ENCODE peak calls at places on chromosomes 5 and 9, in four cellular contexts. M, T, O and F are unnamed samples.

GRCh38 chr5:79636981-79637733 is 24.9 kb downstream of the TENT2 start:
- DNase-seq in M (no peak), T (no peak), O (no peak), F (no peak)

GRCh38 chr5:61697811-61698587 is 365.9 kb downstream of the ZSWIM6 start:
- DNase-seq in M (no peak), T (no peak), O (no peak), F (no peak)

GRCh38 chr5:133610489-133611356 is 1.6 kb downstream of the FSTL4 start:
- DNase-seq in M (peak; percentile 91), T (no peak), O (peak; percentile 73), F (peak; percentile 91)

GRCh38 chr5:82413302-82414042 is 135.3 kb upstream of the RPS23 start:
- DNase-seq in M (no peak), T (no peak), O (no peak), F (no peak)

GRCh38 chr5:169164481-169164925 is 136.4 kb downstream of the SLIT3 start:
- DNase-seq in M (no peak), T (no peak), O (no peak), F (peak; percentile 52)

GRCh38 chr9:115164511-115164974 is 46.6 kb upstream of the TNC start:
- DNase-seq in M (peak; percentile 44), T (peak; percentile 94), O (peak; percentile 70), F (no peak)

GRCh38 chr5:10459080-10460055 is 17.7 kb downstream of the ROPN1L start:
- DNase-seq in M (no peak), T (no peak), O (no peak), F (no peak)

GRCh38 chr5:21680661-21681060 is 1172.5 kb downstream of the CDH12 start:
- DNase-seq in M (no peak), T (no peak), O (no peak), F (no peak)

GRCh38 chr5:159098285-159099048 is 1.2 kb downstream of the EBF1 start:
- DNase-seq in M (no peak), T (no peak), O (no peak), F (no peak)

GRCh38 chr9:35258665-35259474 is 97.1 kb downstream of the UNC13B start:
- DNase-seq in M (peak; percentile 87), T (peak; percentile 31), O (peak; percentile 85), F (peak; percentile 87)

GRCh38 chr5:77984587-77984986 is 208.4 kb upstream of the TBCA start:
- DNase-seq in M (peak; percentile 33), T (no peak), O (no peak), F (peak; percentile 12)

GRCh38 chr9:113578877-113579269 is 115.3 kb downstream of the RGS3 start:
- DNase-seq in M (peak; percentile 66), T (peak; percentile 59), O (peak; percentile 95), F (no peak)

GRCh38 chr5:126523818-126524522 is 71.0 kb downstream of the ALDH7A1 start:
- DNase-seq in M (no peak), T (no peak), O (no peak), F (no peak)

GRCh38 chr5:163503106-163504090 is 2.0 kb upstream of the MAT2B start:
- DNase-seq in M (peak; percentile 81), T (peak; percentile 69), O (peak; percentile 71), F (peak; percentile 95)

GRCh38 chr9:99919930-99920329 is 13.5 kb downstream of the STX17 start:
- DNase-seq in M (no peak), T (no peak), O (no peak), F (peak; percentile 49)

GRCh38 chr5:125552486-125552885 is 806.0 kb upstream of the ZNF608 start:
- DNase-seq in M (no peak), T (no peak), O (no peak), F (no peak)

GRCh38 chr5:75373862-75374261 is 36.8 kb downstream of the HMGCR start:
- DNase-seq in M (no peak), T (no peak), O (no peak), F (no peak)

GRCh38 chr5:151298063-151298462 is 5.5 kb downstream of the SLC36A3 start:
- DNase-seq in M (peak; percentile 60), T (peak; percentile 33), O (no peak), F (peak; percentile 88)
- TF ChIP-seq CTCF in M (peak; percentile 44), T (peak; percentile 26), O (no peak), F (peak; percentile 85)

DNA sequence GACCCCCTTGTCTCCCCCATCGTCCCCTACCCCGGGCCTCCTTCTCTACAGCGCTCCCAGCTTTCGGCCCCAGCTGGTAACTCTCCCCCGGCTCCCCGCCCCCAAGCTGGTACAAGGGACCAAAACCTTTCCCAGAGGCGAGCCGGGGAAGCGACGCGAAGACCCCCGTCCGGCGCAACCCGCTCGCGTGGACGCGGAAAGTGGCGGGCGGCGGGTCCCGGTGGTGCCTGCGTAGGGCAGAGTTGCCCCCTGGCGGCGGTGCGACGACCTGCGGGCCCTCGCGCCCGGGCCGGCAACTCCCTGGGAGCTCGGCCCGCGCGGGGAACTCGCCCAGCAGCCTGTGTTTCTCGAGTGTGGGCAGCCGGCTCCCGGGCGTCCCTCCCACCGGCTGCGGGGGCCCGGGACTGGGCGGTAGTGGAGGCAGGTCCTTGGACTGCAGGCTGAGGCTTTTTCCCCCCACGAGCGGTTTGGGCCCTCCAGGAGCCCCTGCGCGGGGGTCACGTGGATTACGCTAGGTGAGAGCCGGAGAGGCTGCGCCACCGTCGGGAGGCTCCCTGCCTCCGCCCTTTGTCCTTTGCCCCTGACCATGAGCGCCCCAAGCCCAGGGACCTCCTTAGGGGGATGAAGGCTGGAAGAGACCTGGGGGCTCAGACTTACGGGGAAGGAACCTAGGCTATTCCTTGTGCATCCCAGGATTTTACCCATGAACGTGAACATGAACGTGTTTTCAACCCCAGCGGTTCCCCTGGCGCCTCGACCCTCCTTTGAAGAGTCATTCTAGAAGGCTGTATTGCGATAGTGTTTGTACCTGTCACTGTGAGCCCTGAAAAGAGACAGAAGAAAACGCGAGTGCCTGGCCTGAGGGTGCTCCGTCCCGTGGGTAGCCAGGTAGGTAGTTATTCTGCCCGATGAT is 2.9 kb upstream of the FOXD1 start:
- DNase-seq in M (peak; percentile 84), T (no peak), O (peak; percentile 31), F (peak; percentile 64)
- TF ChIP-seq EZH2 in M (no peak), T (no peak), O (no peak), F (peak; percentile 65)

DNA sequence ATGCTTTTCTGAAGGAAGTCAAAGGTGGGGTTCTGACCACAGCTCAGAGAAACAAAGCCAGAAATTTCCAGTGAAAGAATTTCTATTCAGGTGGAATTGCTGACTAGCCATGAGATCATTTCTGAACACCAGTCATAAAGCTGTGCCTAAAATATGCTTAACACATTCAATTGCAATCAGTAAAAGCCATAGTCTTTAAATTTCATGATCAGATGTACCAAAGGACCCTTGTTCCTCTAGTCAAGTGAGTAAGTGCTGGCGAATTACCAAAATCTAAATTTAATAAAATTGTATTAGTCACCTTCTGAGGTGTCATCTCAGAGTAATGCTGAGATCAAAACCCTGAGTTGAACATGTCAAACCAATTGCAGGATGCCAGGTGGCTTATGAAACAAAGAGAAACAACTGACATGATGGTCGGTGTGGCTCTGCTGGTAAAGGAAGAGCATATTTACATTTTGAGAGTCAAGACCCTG is 334.2 kb upstream of the CCNH start:
- DNase-seq in M (no peak), T (peak; percentile 75), O (no peak), F (no peak)
- TF ChIP-seq EZH2phosphoT487 in M (no peak), T (no peak), O (no peak), F (no peak)

GRCh38 chr5:113538313-113538712 is 24.8 kb downstream of the YTHDC2 start:
- DNase-seq in M (no peak), T (no peak), O (no peak), F (no peak)
- TF ChIP-seq CTCF in M (no peak), T (no peak), O (no peak), F (no peak)